ENCODE peak calls at places on chromosomes 1 and 21, in nine cellular contexts. R, O, Z, X, P, E, J, I and W are unnamed samples.

GRCh38 chr1:222009105-222009730 is 267.3 kb upstream of the DUSP10 start:
- DNase-seq in R (no peak), O (no peak), Z (no peak), X (no peak), P (no peak), E (peak; percentile 17), J (peak; percentile 38), I (peak; percentile 78), W (no peak)

GRCh38 chr1:150809651-150810050 is 1.6 kb upstream of the CTSK start:
- DNase-seq in R (no peak), O (no peak), Z (no peak), X (no peak), P (no peak), E (no peak), J (no peak), I (peak; percentile 22), W (no peak)

GRCh38 chr21:44666401-44667320 is at the start of gene KRTAP12-2:
- DNase-seq in R (no peak), O (no peak), Z (no peak), X (no peak), P (no peak), E (no peak), J (peak; percentile 22), I (peak; percentile 61), W (no peak)

GRCh38 chr1:218459450-218459849 is 114.3 kb downstream of the TGFB2 start:
- DNase-seq in R (no peak), O (peak; percentile 74), Z (no peak), X (no peak), P (no peak), E (no peak), J (no peak), I (no peak), W (no peak)

GRCh38 chr1:181308098-181308497 is 175.2 kb upstream of the CACNA1E start:
- DNase-seq in R (no peak), O (no peak), Z (no peak), X (no peak), P (no peak), E (no peak), J (no peak), I (no peak), W (no peak)

GRCh38 chr1:117691942-117692341 is 86.1 kb downstream of the TENT5C start:
- DNase-seq in R (no peak), O (no peak), Z (no peak), X (no peak), P (no peak), E (no peak), J (no peak), I (no peak), W (no peak)

GRCh38 chr1:31335007-31335406 is 37.9 kb downstream of the FABP3 start:
- DNase-seq in R (no peak), O (no peak), Z (no peak), X (no peak), P (no peak), E (peak; percentile 10), J (no peak), I (peak; percentile 71), W (no peak)

GRCh38 chr1:21340230-21340564 is 49.9 kb upstream of the ECE1 start:
- DNase-seq in R (peak; percentile 90), O (no peak), Z (peak; percentile 97), X (no peak), P (no peak), E (no peak), J (no peak), I (peak; percentile 70), W (no peak)

GRCh38 chr21:46111857-46112730 is 14.2 kb downstream of the COL6A2 start:
- DNase-seq in R (peak; percentile 7), O (peak; percentile 63), Z (no peak), X (no peak), P (peak; percentile 1), E (no peak), J (peak; percentile 23), I (no peak), W (peak; percentile 10)

GRCh38 chr1:46596036-46596435 is 8.0 kb downstream of the MKNK1 start:
- DNase-seq in R (no peak), O (no peak), Z (no peak), X (no peak), P (no peak), E (no peak), J (no peak), I (no peak), W (no peak)

GRCh38 chr1:145987926-145988325 is 8.5 kb downstream of the TXNIP start:
- DNase-seq in R (no peak), O (peak; percentile 48), Z (no peak), X (no peak), P (no peak), E (no peak), J (no peak), I (no peak), W (no peak)

GRCh38 chr1:237562247-237562823 is 328.4 kb downstream of the ZP4 start:
- DNase-seq in R (no peak), O (no peak), Z (no peak), X (peak; percentile 24), P (no peak), E (peak; percentile 46), J (no peak), I (peak; percentile 84), W (no peak)

GRCh38 chr1:176876966-176877515 is 287.5 kb downstream of the ASTN1 start:
- DNase-seq in R (no peak), O (no peak), Z (no peak), X (no peak), P (no peak), E (no peak), J (no peak), I (no peak), W (no peak)

GRCh38 chr1:90800012-90800717 is 83.1 kb upstream of the BARHL2 start:
- DNase-seq in R (no peak), O (no peak), Z (no peak), X (no peak), P (no peak), E (no peak), J (no peak), I (no peak), W (no peak)

GRCh38 chr1:150498342-150498741 is 9.6 kb upstream of the ECM1 start:
- DNase-seq in R (no peak), O (no peak), Z (no peak), X (no peak), P (no peak), E (no peak), J (no peak), I (no peak), W (no peak)

GRCh38 chr21:41932191-41932575 is 21.6 kb downstream of the C2CD2 start:
- DNase-seq in R (no peak), O (no peak), Z (no peak), X (peak; percentile 35), P (no peak), E (no peak), J (no peak), I (peak; percentile 98), W (no peak)

GRCh38 chr1:109713636-109714035 is 1.6 kb downstream of the GSTM5 start:
- DNase-seq in R (no peak), O (no peak), Z (no peak), X (no peak), P (no peak), E (no peak), J (no peak), I (no peak), W (no peak)

GRCh38 chr1:2637472-2637871 is 4.7 kb upstream of the MMEL1 start:
- DNase-seq in R (no peak), O (peak; percentile 40), Z (no peak), X (no peak), P (no peak), E (no peak), J (no peak), I (no peak), W (no peak)

GRCh38 chr1:29519733-29520132 is 283.4 kb downstream of the PTPRU start:
- DNase-seq in R (no peak), O (peak; percentile 40), Z (peak; percentile 13), X (no peak), P (no peak), E (no peak), J (peak; percentile 7), I (no peak), W (no peak)

GRCh38 chr1:5793516-5793915 is 198.7 kb downstream of the NPHP4 start:
- DNase-seq in R (no peak), O (no peak), Z (no peak), X (no peak), P (no peak), E (no peak), J (no peak), I (no peak), W (no peak)
- H3K9me3 ChIP-seq in R (no peaks in the 10 kb centered on the region), O (no peaks in the 10 kb centered on the region), Z (no peaks in the 10 kb centered on the region), X (peaks cover 8% of the 10 kb centered on the region), P (no peaks in the 10 kb centered on the region), E (no peaks in the 10 kb centered on the region), J (no peaks in the 10 kb centered on the region), I (no peaks in the 10 kb centered on the region), W (no peaks in the 10 kb centered on the region)

DNA sequence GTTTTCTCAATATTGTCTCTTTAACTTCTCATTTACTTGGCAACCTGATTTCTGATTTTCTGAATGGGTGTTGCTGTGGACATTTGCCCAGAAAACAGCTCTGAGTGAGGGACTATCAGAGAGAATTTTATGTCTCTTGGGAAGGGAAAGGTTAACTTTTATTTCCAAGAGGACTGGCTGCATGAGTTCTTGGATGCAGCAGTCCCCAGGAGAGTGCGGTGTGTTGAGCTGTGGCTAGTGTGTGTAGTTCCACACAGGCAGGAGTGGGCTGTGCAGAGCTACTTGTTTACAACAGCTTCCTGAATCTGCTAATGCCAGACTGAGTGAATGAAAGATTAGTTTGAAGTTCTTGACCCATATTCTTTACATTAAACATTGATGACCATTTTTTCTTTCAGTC is 40.9 kb upstream of the APOBEC4 start:
- DNase-seq in R (no peak), O (no peak), Z (no peak), X (no peak), P (no peak), E (no peak), J (no peak), I (no peak), W (no peak)
- H3K9me3 ChIP-seq in R (no peaks in the 10 kb centered on the region), O (no peaks in the 10 kb centered on the region), Z (no peaks in the 10 kb centered on the region), X (no peaks in the 10 kb centered on the region), P (no peaks in the 10 kb centered on the region), E (no peaks in the 10 kb centered on the region), J (no peaks in the 10 kb centered on the region), I (no peaks in the 10 kb centered on the region), W (no peaks in the 10 kb centered on the region)

GRCh38 chr1:52179073-52179472 is 37.2 kb downstream of the ZFYVE9 start:
- DNase-seq in R (no peak), O (no peak), Z (no peak), X (no peak), P (no peak), E (no peak), J (no peak), I (no peak), W (no peak)
- H3K9me3 ChIP-seq in R (no peaks in the 10 kb centered on the region), O (no peaks in the 10 kb centered on the region), Z (no peaks in the 10 kb centered on the region), X (no peaks in the 10 kb centered on the region), P (no peaks in the 10 kb centered on the region), E (no peaks in the 10 kb centered on the region), J (peaks cover 8% of the 10 kb centered on the region), I (no peaks in the 10 kb centered on the region), W (no peaks in the 10 kb centered on the region)

DNA sequence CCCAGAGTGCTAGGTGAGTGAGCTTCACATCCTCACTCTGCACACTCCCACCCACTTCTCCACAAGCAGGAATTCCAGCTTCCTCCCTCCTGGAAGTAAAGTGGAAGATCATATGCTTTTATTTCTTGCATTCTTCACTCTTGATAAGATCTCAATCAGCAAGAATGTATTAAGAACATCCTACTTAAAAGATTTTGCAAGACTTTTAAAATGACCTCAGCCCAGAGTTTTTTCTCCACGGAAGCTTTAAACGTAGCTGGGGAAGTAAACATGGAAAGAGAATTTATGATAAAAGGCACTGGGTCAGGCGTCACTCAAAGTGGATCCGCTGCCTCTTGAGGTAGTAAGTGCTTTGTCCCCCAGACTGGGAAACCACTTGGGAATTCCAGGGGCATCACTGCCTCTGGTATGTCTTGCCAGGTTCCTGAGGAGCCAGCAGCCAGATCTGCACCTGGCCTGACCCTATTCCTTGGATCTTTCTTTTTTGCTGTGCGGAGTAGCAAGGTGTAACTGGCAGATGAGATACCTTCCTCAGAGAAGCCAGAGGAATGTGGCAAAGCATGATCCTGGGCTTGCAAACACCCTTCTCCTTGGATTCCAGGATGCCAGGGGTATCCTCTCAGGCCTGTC is 33.9 kb downstream of the CDK18 start:
- DNase-seq in R (peak; percentile 2), O (no peak), Z (peak; percentile 11), X (no peak), P (no peak), E (no peak), J (no peak), I (peak; percentile 58), W (no peak)
- H3K9me3 ChIP-seq in R (no peaks in the 10 kb centered on the region), O (no peaks in the 10 kb centered on the region), Z (no peaks in the 10 kb centered on the region), X (peaks cover 7% of the 10 kb centered on the region), P (no peaks in the 10 kb centered on the region), E (no peaks in the 10 kb centered on the region), J (no peaks in the 10 kb centered on the region), I (no peaks in the 10 kb centered on the region), W (no peaks in the 10 kb centered on the region)